ENCODE peak calls at places on chromosomes 1 and 21, in four cellular contexts. M is body of pancreas, K is brain microvascular endothelial cell, P is fibroblast of lung. B is an unnamed sample. For H3K27me3 and H3K36me3, the result is how much of the 10 kb centered on the place peaks cover.

GRCh38 chr1:19412654-19413053 is 72.7 kb downstream of the CAPZB start:
- DNase-seq in M (no peak), K (no peak), P (no peak), B (no peak)

GRCh38 chr1:174324493-174324892 is 123.3 kb upstream of the GPR52 start:
- DNase-seq in K (no peak), P (no peak), M (no peak), B (no peak)

GRCh38 chr1:215547009-215547408 is 20.1 kb upstream of the KCTD3 start:
- DNase-seq in M (no peak), P (no peak), K (no peak), B (no peak)

GRCh38 chr1:235417101-235417697 is 50.0 kb downstream of the TBCE start:
- DNase-seq in P (peak), K (peak), M (peak), B (peak)

GRCh38 chr1:67019121-67019520 is 34.8 kb downstream of the SLC35D1 start:
- DNase-seq in M (no peak), K (no peak), P (no peak), B (no peak)

GRCh38 chr1:44154665-44155064 is 13.2 kb upstream of the KLF18 start:
- DNase-seq in M (no peak), P (peak), K (no peak), B (peak)

GRCh38 chr1:156766288-156767100 is 841 bp upstream of the PRCC start:
- DNase-seq in M (no peak), K (no peak), P (no peak), B (peak)

GRCh38 chr1:8061673-8062386 is 35.7 kb upstream of the ERRFI1 start:
- DNase-seq in M (no peak), K (peak), P (peak), B (peak)

GRCh38 chr1:37945743-37946702 is 830 bp downstream of the INPP5B start:
- DNase-seq in P (peak), K (peak), M (peak), B (no peak)

GRCh38 chr1:15155760-15156743 is 2.5 kb downstream of the TMEM51 start:
- DNase-seq in P (no peak), K (no peak), M (peak), B (no peak)

GRCh38 chr1:237756304-237756967 is 134.3 kb downstream of the ZP4 start:
- DNase-seq in P (no peak), M (peak), K (no peak), B (no peak)

GRCh38 chr1:2971146-2971501 is 50.1 kb upstream of the ACTRT2 start:
- DNase-seq in P (no peak), K (no peak), M (no peak), B (no peak)

GRCh38 chr1:79981483-79981882 is 975.0 kb upstream of the ADGRL4 start:
- DNase-seq in P (no peak), K (no peak), M (no peak), B (no peak)

GRCh38 chr1:59107516-59107915 is 189.4 kb upstream of the FGGY start:
- DNase-seq in P (no peak), K (no peak), M (peak), B (peak)

GRCh38 chr21:16145052-16145451 is 415.3 kb downstream of the USP25 start:
- DNase-seq in P (no peak), M (no peak), K (no peak), B (no peak)

GRCh38 chr21:36923270-36923669 is 43.2 kb downstream of the HLCS start:
- DNase-seq in M (no peak), P (no peak), K (no peak), B (no peak)

GRCh38 chr1:169689395-169689794 is 22.0 kb downstream of the SELL start:
- DNase-seq in K (no peak), P (no peak), M (no peak), B (no peak)

GRCh38 chr21:45894107-45894810 is 87.3 kb upstream of the COL6A1 start:
- DNase-seq in M (peak), K (peak), P (peak), B (no peak)

GRCh38 chr1:62088439-62088838 is 106.2 kb upstream of the L1TD1 start:
- DNase-seq in P (no peak), M (no peak), K (no peak), B (no peak)

GRCh38 chr1:62084304-62084905 is 110.2 kb upstream of the L1TD1 start:
- DNase-seq in M (no peak), K (no peak), P (peak), B (no peak)

GRCh38 chr1:62077821-62078220 is 116.8 kb upstream of the L1TD1 start:
- DNase-seq in P (no peak), K (no peak), M (no peak), B (no peak)

GRCh38 chr1:62082456-62083363 is 111.9 kb upstream of the L1TD1 start:
- DNase-seq in P (peak), K (peak), M (peak), B (peak)
- TF ChIP-seq CTCF in P (peak), K (peak), M (peak), B (peak)

GRCh38 chr1:22616571-22616970 is 19.9 kb upstream of the C1QA start:
- DNase-seq in M (no peak), P (no peak), K (no peak), B (no peak)

GRCh38 chr1:22621761-22622160 is 14.7 kb upstream of the C1QA start:
- DNase-seq in K (no peak), M (no peak), P (no peak), B (no peak)

GRCh38 chr1:22619252-22619651 is 17.2 kb upstream of the C1QA start:
- DNase-seq in P (no peak), K (no peak), M (no peak), B (no peak)

GRCh38 chr1:22619808-22620207 is 16.6 kb upstream of the C1QA start:
- DNase-seq in P (no peak), M (no peak), K (no peak), B (no peak)

DNA sequence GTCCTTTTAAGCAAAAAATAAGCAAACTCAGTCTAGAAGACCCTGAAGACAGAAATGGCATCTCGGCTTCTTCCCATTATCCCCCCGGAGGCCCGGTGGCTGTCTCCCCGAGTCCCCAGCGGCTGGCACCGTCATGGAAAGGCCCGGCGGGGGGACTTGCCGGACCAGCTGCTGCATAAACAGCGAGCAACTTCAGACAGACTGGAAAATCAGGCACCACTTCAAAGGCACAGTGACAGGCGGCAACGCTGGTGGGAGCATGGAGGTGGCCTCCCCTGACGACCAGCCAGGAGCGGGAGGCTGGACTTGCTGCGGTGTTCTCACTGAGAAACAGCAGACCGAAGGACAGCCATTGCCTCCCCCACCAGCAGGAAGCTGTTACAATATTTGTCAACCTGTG is 18.4 kb upstream of the C1QA start:
- DNase-seq in P (no peak), M (no peak), K (no peak), B (no peak)
- H3K27me3 ChIP-seq in P (under half), M (under half), K (under half), B (under half)

GRCh38 chr1:244424649-244425334 is 26.9 kb downstream of the ADSS2 start:
- DNase-seq in M (no peak), K (no peak), P (no peak), B (no peak)

GRCh38 chr1:244413736-244414135 is 38.0 kb downstream of the ADSS2 start:
- DNase-seq in M (no peak), K (no peak), P (no peak), B (peak)

GRCh38 chr1:244414543-244414942 is 37.2 kb downstream of the ADSS2 start:
- DNase-seq in P (peak), K (peak), M (no peak), B (peak)

GRCh38 chr1:244422174-244422573 is 29.5 kb downstream of the ADSS2 start:
- DNase-seq in K (no peak), M (no peak), P (no peak), B (peak)

GRCh38 chr1:244419004-244419403 is 32.7 kb downstream of the ADSS2 start:
- DNase-seq in P (peak), K (no peak), M (no peak), B (no peak)
- H3K36me3 ChIP-seq in P (under half), K (under half), M (under half), B (under half)

GRCh38 chr21:44337941-44338895 is 972 bp downstream of the CFAP410 start:
- DNase-seq in K (peak), P (peak), M (peak), B (peak)
- TF ChIP-seq CTCF in K (peak), P (peak), M (peak), B (peak)

GRCh38 chr21:33019885-33020557 is 5.7 kb upstream of the OLIG2 start:
- DNase-seq in K (no peak), M (no peak), P (no peak), B (no peak)
- H3K27me3 ChIP-seq in K (half or more), M (under half), P (half or more), B (half or more)

GRCh38 chr1:231248778-231249177 is 7.8 kb downstream of the GNPAT start:
- DNase-seq in M (no peak), P (no peak), K (no peak), B (peak)

DNA sequence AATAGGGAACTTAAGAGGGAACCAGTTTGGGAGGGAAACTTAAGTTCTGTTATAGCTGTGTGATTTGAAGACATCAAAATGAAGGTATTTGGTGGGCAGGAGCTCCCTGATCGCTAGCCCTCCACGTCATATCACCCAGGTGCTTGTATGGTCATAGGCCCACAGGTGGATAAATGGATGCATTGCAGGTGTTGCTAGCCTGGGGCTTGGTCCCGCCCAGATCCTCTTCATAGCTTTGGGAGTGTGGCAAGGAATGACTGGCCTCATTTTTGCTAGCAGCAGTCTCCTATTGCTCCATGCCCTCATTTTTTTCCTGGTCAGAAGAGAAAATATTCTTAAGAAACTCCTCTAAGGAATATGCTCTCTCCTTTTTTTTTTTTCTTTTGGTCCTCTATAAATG is 11.3 kb downstream of the GNPAT start:
- DNase-seq in P (no peak), M (no peak), K (no peak), B (no peak)
- H3K36me3 ChIP-seq in P (under half), M (under half), K (under half), B (under half)